ENCODE peak calls at places on chromosome 14, in eight cellular contexts. One of them, this sample, is unnamed.

GRCh38 chr14:96126339-96126770 is 78.3 kb upstream of the BDKRB2 start:
- DNase-seq in spleen: no peak
- DNase-seq in H9: no peak
- DNase-seq in NCI-H1417: no peak
- DNase-seq in left ventricle myocardium inferior: no peak
- DNase-seq in ELR: no peak
- DNase-seq in naive B cell: peak
- DNase-seq in MCF 10A: no peak
- DNase-seq in this sample: no peak

GRCh38 chr14:104081951-104082464 is 3.5 kb upstream of the ASPG start:
- DNase-seq in H9: no peak
- DNase-seq in MCF 10A: no peak
- DNase-seq in NCI-H1417: no peak
- DNase-seq in left ventricle myocardium inferior: peak
- DNase-seq in spleen: no peak
- DNase-seq in ELR: no peak
- DNase-seq in naive B cell: no peak
- DNase-seq in this sample: no peak

GRCh38 chr14:37709419-37710195 is 114.2 kb downstream of the TTC6 start:
- DNase-seq in MCF 10A: peak
- DNase-seq in H9: no peak
- DNase-seq in left ventricle myocardium inferior: no peak
- DNase-seq in naive B cell: no peak
- DNase-seq in NCI-H1417: peak
- DNase-seq in ELR: peak
- DNase-seq in spleen: no peak
- DNase-seq in this sample: peak

GRCh38 chr14:63157195-63157594 is 47.0 kb upstream of the RHOJ start:
- DNase-seq in H9: no peak
- DNase-seq in MCF 10A: no peak
- DNase-seq in left ventricle myocardium inferior: no peak
- DNase-seq in NCI-H1417: no peak
- DNase-seq in naive B cell: no peak
- DNase-seq in spleen: no peak
- DNase-seq in ELR: no peak
- DNase-seq in this sample: no peak

GRCh38 chr14:68047910-68048309 is 228.3 kb downstream of the RAD51B start:
- DNase-seq in spleen: no peak
- DNase-seq in MCF 10A: no peak
- DNase-seq in NCI-H1417: no peak
- DNase-seq in naive B cell: no peak
- DNase-seq in H9: no peak
- DNase-seq in left ventricle myocardium inferior: no peak
- DNase-seq in ELR: peak
- DNase-seq in this sample: peak

GRCh38 chr14:94663965-94664704 is 51.9 kb downstream of the SERPINA3 start:
- DNase-seq in NCI-H1417: no peak
- DNase-seq in MCF 10A: no peak
- DNase-seq in spleen: no peak
- DNase-seq in left ventricle myocardium inferior: no peak
- DNase-seq in ELR: no peak
- DNase-seq in H9: no peak
- DNase-seq in naive B cell: no peak
- DNase-seq in this sample: no peak

GRCh38 chr14:77709412-77709811 is 1.5 kb downstream of the SLIRP start:
- DNase-seq in MCF 10A: no peak
- DNase-seq in left ventricle myocardium inferior: no peak
- DNase-seq in spleen: no peak
- DNase-seq in naive B cell: no peak
- DNase-seq in NCI-H1417: no peak
- DNase-seq in ELR: no peak
- DNase-seq in H9: no peak
- DNase-seq in this sample: no peak

GRCh38 chr14:104804481-104805325 is 3.8 kb downstream of the ZBTB42 start:
- DNase-seq in NCI-H1417: no peak
- DNase-seq in ELR: no peak
- DNase-seq in left ventricle myocardium inferior: no peak
- DNase-seq in MCF 10A: no peak
- DNase-seq in naive B cell: no peak
- DNase-seq in spleen: no peak
- DNase-seq in H9: no peak
- DNase-seq in this sample: no peak

GRCh38 chr14:68552597-68552996 is 240.3 kb downstream of the ZFP36L1 start:
- DNase-seq in spleen: no peak
- DNase-seq in MCF 10A: no peak
- DNase-seq in left ventricle myocardium inferior: no peak
- DNase-seq in NCI-H1417: peak
- DNase-seq in ELR: peak
- DNase-seq in H9: no peak
- DNase-seq in naive B cell: no peak
- DNase-seq in this sample: no peak

GRCh38 chr14:83184531-83184930 is 1650.9 kb upstream of the SEL1L start:
- DNase-seq in left ventricle myocardium inferior: no peak
- DNase-seq in MCF 10A: no peak
- DNase-seq in spleen: no peak
- DNase-seq in ELR: no peak
- DNase-seq in naive B cell: no peak
- DNase-seq in NCI-H1417: peak
- DNase-seq in H9: no peak
- DNase-seq in this sample: no peak

GRCh38 chr14:92384461-92385133 is 61.6 kb downstream of the SLC24A4 start:
- DNase-seq in NCI-H1417: no peak
- DNase-seq in spleen: no peak
- DNase-seq in H9: no peak
- DNase-seq in ELR: no peak
- DNase-seq in left ventricle myocardium inferior: no peak
- DNase-seq in naive B cell: no peak
- DNase-seq in MCF 10A: no peak
- DNase-seq in this sample: no peak

GRCh38 chr14:50010752-50011151 is 105.6 kb downstream of the VCPKMT start:
- DNase-seq in left ventricle myocardium inferior: no peak
- DNase-seq in NCI-H1417: no peak
- DNase-seq in H9: no peak
- DNase-seq in ELR: peak
- DNase-seq in spleen: no peak
- DNase-seq in MCF 10A: no peak
- DNase-seq in naive B cell: no peak
- DNase-seq in this sample: no peak

GRCh38 chr14:103630364-103631108 is 1.5 kb downstream of the KLC1 start:
- DNase-seq in spleen: no peak
- DNase-seq in MCF 10A: no peak
- DNase-seq in H9: no peak
- DNase-seq in naive B cell: no peak
- DNase-seq in ELR: peak
- DNase-seq in NCI-H1417: no peak
- DNase-seq in left ventricle myocardium inferior: no peak
- DNase-seq in this sample: no peak

GRCh38 chr14:50928002-50928635 is 16.2 kb downstream of the PYGL start:
- DNase-seq in MCF 10A: peak
- DNase-seq in left ventricle myocardium inferior: no peak
- DNase-seq in ELR: peak
- DNase-seq in naive B cell: no peak
- DNase-seq in spleen: no peak
- DNase-seq in NCI-H1417: no peak
- DNase-seq in H9: no peak
- DNase-seq in this sample: no peak

GRCh38 chr14:69842671-69843407 is 36.4 kb upstream of the SMOC1 start:
- DNase-seq in naive B cell: no peak
- DNase-seq in H9: no peak
- DNase-seq in MCF 10A: no peak
- DNase-seq in ELR: no peak
- DNase-seq in spleen: no peak
- DNase-seq in NCI-H1417: peak
- DNase-seq in left ventricle myocardium inferior: no peak
- DNase-seq in this sample: no peak

GRCh38 chr14:68649461-68650189 is 143.2 kb downstream of the ZFP36L1 start:
- DNase-seq in MCF 10A: no peak
- DNase-seq in spleen: no peak
- DNase-seq in naive B cell: no peak
- DNase-seq in H9: peak
- DNase-seq in NCI-H1417: no peak
- DNase-seq in left ventricle myocardium inferior: no peak
- DNase-seq in ELR: peak
- DNase-seq in this sample: no peak

GRCh38 chr14:95189400-95190162 is 32.3 kb upstream of the DICER1 start:
- DNase-seq in left ventricle myocardium inferior: no peak
- DNase-seq in naive B cell: no peak
- DNase-seq in ELR: no peak
- DNase-seq in MCF 10A: no peak
- DNase-seq in spleen: no peak
- DNase-seq in H9: no peak
- DNase-seq in NCI-H1417: no peak
- DNase-seq in this sample: no peak